ENCODE peak calls at places on chromosomes 11 and 22, in eight cellular contexts. D is CD8-positive, alpha-beta memory T cell; P is tibial nerve; B is heart right ventricle; U is adrenal gland; S is fibroblast of lung; Z is effector memory CD4-positive, alpha-beta T cell; G is neuronal stem cell. A is an unnamed sample.
A peak's percentile ranks its signal among the peaks of the same experiment; 100 is the strongest.

GRCh38 chr11:75265851-75266531 is 25.4 kb downstream of the TPBGL start:
- DNase-seq in D (no peak), P (no peak), B (no peak), U (no peak), S (no peak), Z (no peak), G (no peak), A (no peak)

GRCh38 chr11:65695459-65696241 is 16.4 kb upstream of the KAT5 start:
- DNase-seq in D (no peak), P (no peak), B (peak; percentile 41), U (peak; percentile 55), S (no peak), Z (no peak), G (no peak), A (no peak)

GRCh38 chr11:8068605-8069221 is 12.3 kb upstream of the TUB start:
- DNase-seq in D (no peak), P (peak; percentile 62), B (peak; percentile 50), U (peak; percentile 92), S (peak; percentile 92), Z (no peak), G (no peak), A (no peak)

GRCh38 chr22:46072030-46072881 is 78.1 kb upstream of the PPARA start:
- DNase-seq in D (no peak), P (peak; percentile 44), B (peak; percentile 77), U (peak; percentile 74), S (peak; percentile 69), Z (no peak), G (no peak), A (peak; percentile 17)

GRCh38 chr11:79097279-79097875 is 343.5 kb downstream of the TENM4 start:
- DNase-seq in D (no peak), P (no peak), B (peak; percentile 24), U (no peak), S (peak; percentile 32), Z (no peak), G (no peak), A (no peak)

GRCh38 chr11:72026029-72026428 is 27.3 kb downstream of the IL18BP start:
- DNase-seq in D (no peak), P (no peak), B (no peak), U (no peak), S (no peak), Z (no peak), G (no peak), A (no peak)

GRCh38 chr11:114163231-114163631 is 103.7 kb downstream of the ZBTB16 start:
- DNase-seq in D (no peak), P (no peak), B (no peak), U (peak; percentile 71), S (peak; percentile 45), Z (no peak), G (no peak), A (no peak)

GRCh38 chr11:23751280-23751679 is 745.6 kb upstream of the LUZP2 start:
- DNase-seq in D (no peak), P (no peak), B (no peak), U (no peak), S (no peak), Z (no peak), G (no peak), A (no peak)

GRCh38 chr11:92611157-92611556 is 358.3 kb upstream of the MTNR1B start:
- DNase-seq in D (no peak), P (no peak), B (no peak), U (no peak), S (no peak), Z (no peak), G (no peak), A (no peak)

GRCh38 chr11:86335131-86335768 is 33.2 kb downstream of the HIKESHI start:
- DNase-seq in D (no peak), P (no peak), B (no peak), U (no peak), S (no peak), Z (no peak), G (no peak), A (no peak)

GRCh38 chr11:96013459-96014213 is 89.7 kb upstream of the MTMR2 start:
- DNase-seq in D (no peak), P (no peak), B (no peak), U (no peak), S (no peak), Z (no peak), G (no peak), A (peak; percentile 29)

GRCh38 chr11:113161671-113162589 is 152.5 kb upstream of the TTC12 start:
- DNase-seq in D (no peak), P (no peak), B (no peak), U (peak; percentile 30), S (no peak), Z (no peak), G (no peak), A (no peak)

GRCh38 chr11:108286369-108286768 is 63.5 kb downstream of the ATM start:
- DNase-seq in D (no peak), P (no peak), B (no peak), U (no peak), S (no peak), Z (no peak), G (no peak), A (peak; percentile 8)

GRCh38 chr11:66981976-66982578 is 7.0 kb downstream of the C11orf86 start:
- DNase-seq in D (no peak), P (peak; percentile 83), B (peak; percentile 84), U (peak; percentile 97), S (peak; percentile 91), Z (no peak), G (no peak), A (no peak)

GRCh38 chr11:108780119-108780518 is 115.2 kb downstream of the DDX10 start:
- DNase-seq in D (no peak), P (no peak), B (no peak), U (no peak), S (no peak), Z (no peak), G (no peak), A (no peak)

GRCh38 chr22:33361581-33361980 is 303.4 kb upstream of the SYN3 start:
- DNase-seq in D (no peak), P (no peak), B (no peak), U (no peak), S (peak; percentile 25), Z (no peak), G (no peak), A (no peak)

GRCh38 chr11:44776840-44777536 is 50.2 kb downstream of the TSPAN18 start:
- DNase-seq in D (no peak), P (no peak), B (no peak), U (no peak), S (no peak), Z (no peak), G (no peak), A (no peak)

GRCh38 chr11:112797653-112798293 is 163.4 kb upstream of the NCAM1 start:
- DNase-seq in D (no peak), P (no peak), B (no peak), U (peak; percentile 61), S (peak; percentile 40), Z (no peak), G (peak; percentile 35), A (no peak)

GRCh38 chr11:115226556-115226955 is 277.7 kb downstream of the CADM1 start:
- DNase-seq in D (no peak), P (no peak), B (no peak), U (no peak), S (peak; percentile 96), Z (no peak), G (peak; percentile 55), A (no peak)

GRCh38 chr22:42269407-42270177 is 861 bp downstream of the TCF20 start:
- DNase-seq in D (peak; percentile 59), P (no peak), B (peak; percentile 51), U (peak; percentile 41), S (no peak), Z (peak; percentile 58), G (no peak), A (peak; percentile 67)

GRCh38 chr11:97140885-97141494 is 751.2 kb downstream of the JRKL start:
- DNase-seq in D (no peak), P (no peak), B (no peak), U (no peak), S (no peak), Z (no peak), G (peak; percentile 17), A (no peak)

GRCh38 chr22:29483254-29483653 is 3.2 kb downstream of the NEFH start:
- DNase-seq in D (no peak), P (no peak), B (no peak), U (no peak), S (no peak), Z (no peak), G (no peak), A (no peak)

GRCh38 chr11:47002366-47002765 is 65.8 kb downstream of the CSTPP1 start:
- DNase-seq in D (no peak), P (no peak), B (no peak), U (no peak), S (no peak), Z (no peak), G (no peak), A (no peak)
- H3K4me1 ChIP-seq in D (no peaks in the 10 kb centered on the region), P (peaks cover 18% of the 10 kb centered on the region), B (peaks cover 43% of the 10 kb centered on the region), U (peaks cover 36% of the 10 kb centered on the region), S (peaks cover 3% of the 10 kb centered on the region), Z (no peaks in the 10 kb centered on the region), G (peaks cover 2% of the 10 kb centered on the region), A (no peaks in the 10 kb centered on the region)

GRCh38 chr11:94417386-94417987 is 16.3 kb upstream of the GPR83 start:
- DNase-seq in D (no peak), P (no peak), B (no peak), U (no peak), S (peak; percentile 30), Z (no peak), G (no peak), A (no peak)
- H3K4me3 ChIP-seq in D (no peak overlapping the region), P (no peak overlapping the region), B (no peak overlapping the region), U (no peak overlapping the region), S (no peak overlapping the region), Z (no peak overlapping the region), G (no peak overlapping the region), A (no peak overlapping the region)

GRCh38 chr22:20214853-20215252 is 53.3 kb downstream of the RTN4R start:
- DNase-seq in D (no peak), P (no peak), B (no peak), U (no peak), S (no peak), Z (no peak), G (no peak), A (no peak)
- H3K27me3 ChIP-seq in D (peaks cover 7% of the 10 kb centered on the region), P (no peaks in the 10 kb centered on the region), B (no peaks in the 10 kb centered on the region), U (no peaks in the 10 kb centered on the region), S (no peaks in the 10 kb centered on the region), Z (no peaks in the 10 kb centered on the region), G (peaks cover 50% of the 10 kb centered on the region), A (no peaks in the 10 kb centered on the region)

DNA sequence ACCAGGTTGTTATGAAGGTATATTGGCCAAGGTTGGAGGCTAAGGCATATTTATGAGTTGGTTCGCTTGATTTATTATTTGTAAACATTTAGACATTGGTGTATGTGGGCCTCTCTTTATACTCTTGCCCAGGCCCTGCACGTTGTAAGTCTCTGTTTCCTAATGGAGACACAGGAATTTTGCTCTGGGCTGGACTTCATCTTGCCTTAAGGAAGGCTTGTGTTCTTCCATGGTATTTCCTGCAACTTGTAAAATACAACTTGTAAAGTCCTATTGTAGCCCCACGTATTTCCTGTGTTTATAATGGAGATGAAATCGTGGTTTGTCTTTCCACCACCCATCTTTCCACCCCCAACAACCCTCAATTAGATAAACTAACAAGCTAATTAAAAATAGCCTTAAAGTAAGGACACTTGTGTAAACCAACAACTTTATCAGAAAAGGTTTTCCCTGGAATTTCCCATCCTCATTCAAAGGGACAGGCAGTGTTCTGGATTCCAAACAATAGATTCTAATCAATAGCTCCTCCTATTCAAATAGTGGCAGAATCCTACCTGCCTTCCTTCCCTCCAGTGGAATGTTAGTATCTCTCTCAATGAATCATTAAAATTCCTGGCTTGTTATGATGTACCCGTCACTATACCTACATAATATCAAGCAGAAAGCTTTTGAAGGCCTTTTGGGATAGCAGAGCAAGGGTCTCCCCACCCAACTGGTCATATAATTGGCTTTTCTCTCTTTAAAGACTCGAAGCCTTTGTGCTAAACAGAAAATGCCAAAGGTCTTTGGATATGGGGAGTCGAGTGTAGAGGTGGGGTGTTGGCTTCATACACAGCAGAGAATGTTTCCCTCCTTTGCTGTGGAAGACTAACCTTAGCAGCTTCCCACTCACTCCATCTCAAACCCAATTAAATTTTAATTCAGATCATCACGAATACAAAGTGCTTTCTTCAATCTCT is 77.1 kb downstream of the UBASH3B start:
- DNase-seq in D (no peak), P (no peak), B (no peak), U (no peak), S (no peak), Z (no peak), G (no peak), A (no peak)
- H3K4me1 ChIP-seq in D (peaks cover 58% of the 10 kb centered on the region), P (no peaks in the 10 kb centered on the region), B (peaks cover 39% of the 10 kb centered on the region), U (peaks cover 15% of the 10 kb centered on the region), S (peaks cover 15% of the 10 kb centered on the region), Z (peaks cover 35% of the 10 kb centered on the region), G (peaks cover 13% of the 10 kb centered on the region), A (peaks cover 19% of the 10 kb centered on the region)